ENCODE peak calls at places on chromosomes 16 and 17, in nine cellular contexts. J, W, Y, D, L, O, U, K and Z are unnamed samples.

GRCh38 chr17:69551212-69552010 is 136.9 kb downstream of the MAP2K6 start:
- ATAC-seq in J (no peak), D (no peak), Y (no peak), K (no peak), L (no peak), U (no peak), O (no peak), W (peak), Z (no peak)

GRCh38 chr16:89300311-89300975 is 82.9 kb downstream of the ZNF778 start:
- ATAC-seq in U (no peak), W (peak), O (peak), Y (peak), L (peak), J (no peak), K (peak), D (peak), Z (peak)

GRCh38 chr16:70306880-70307279 is 7.9 kb downstream of the DDX19B start:
- ATAC-seq in J (no peak), U (no peak), O (no peak), K (no peak), Y (no peak), D (no peak), L (no peak), W (no peak), Z (no peak)

GRCh38 chr17:82281502-82282238 is 8.2 kb upstream of the CSNK1D start:
- ATAC-seq in W (no peak), K (peak), Y (peak), D (peak), O (no peak), J (peak), U (no peak), L (no peak), Z (no peak)

GRCh38 chr16:19230575-19230974 is 55.0 kb upstream of the CLEC19A start:
- ATAC-seq in L (no peak), K (no peak), J (no peak), O (no peak), D (no peak), W (no peak), U (no peak), Y (no peak), Z (no peak)

GRCh38 chr17:12521416-12521815 is 144.3 kb upstream of the MYOCD start:
- ATAC-seq in K (no peak), W (no peak), O (no peak), D (no peak), U (no peak), Y (no peak), L (no peak), J (no peak), Z (no peak)

GRCh38 chr16:31853300-31853699 is 20.3 kb upstream of the ZNF267 start:
- ATAC-seq in L (no peak), O (no peak), K (no peak), Y (no peak), J (no peak), D (no peak), U (no peak), W (no peak), Z (no peak)

GRCh38 chr16:28846933-28847273 is 755 bp upstream of the TUFM start:
- ATAC-seq in U (peak), K (peak), D (peak), Y (peak), W (peak), O (peak), L (peak), J (peak), Z (peak)

GRCh38 chr16:84616515-84616914 is 1.4 kb downstream of the COTL1 start:
- ATAC-seq in K (no peak), W (no peak), U (no peak), J (no peak), L (no peak), O (no peak), D (no peak), Y (no peak), Z (no peak)

GRCh38 chr17:7910711-7911110 is 5.4 kb downstream of the RNF227 start:
- ATAC-seq in O (no peak), W (no peak), U (no peak), Y (no peak), K (no peak), D (no peak), L (no peak), J (no peak), Z (no peak)

GRCh38 chr17:46782250-46782953 is 36.1 kb downstream of the WNT3 start:
- ATAC-seq in L (no peak), U (peak), K (peak), D (peak), W (no peak), O (peak), Y (peak), J (no peak), Z (no peak)

GRCh38 chr16:2333772-2334379 is 6.7 kb downstream of the ABCA3 start:
- ATAC-seq in K (no peak), U (peak), D (no peak), W (peak), J (no peak), O (no peak), L (no peak), Y (no peak), Z (no peak)

GRCh38 chr16:51181495-51181795 is 30.4 kb upstream of the SALL1 start:
- ATAC-seq in L (no peak), W (no peak), K (no peak), O (no peak), D (no peak), U (no peak), J (no peak), Y (no peak), Z (no peak)

DNA sequence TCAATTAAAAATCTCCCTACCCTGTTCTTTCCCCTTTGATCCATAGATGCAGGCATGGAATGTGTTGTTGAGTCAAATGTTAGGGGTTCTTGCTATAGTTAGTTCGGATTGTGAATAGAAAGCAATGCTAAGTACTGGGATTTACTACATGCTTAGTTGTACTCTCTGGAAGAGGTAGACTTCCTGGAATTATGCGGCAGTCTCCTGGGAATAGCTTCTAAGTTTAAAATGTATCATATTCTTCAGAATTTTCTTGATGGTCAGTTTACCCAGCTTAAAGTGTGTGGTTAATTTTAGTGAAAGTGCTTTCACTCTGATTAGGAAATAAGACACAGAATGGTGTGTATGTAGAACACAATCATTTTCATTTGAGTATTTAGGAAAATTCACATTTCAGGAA is 3.5 kb downstream of the CLTC start:
- ATAC-seq in O (no peak), W (no peak), J (no peak), Y (no peak), K (no peak), U (no peak), L (no peak), D (no peak), Z (no peak)
- H3K27ac ChIP-seq in O (no peak), W (peak), J (no peak), Y (no peak), K (no peak), U (no peak), L (no peak), D (no peak), Z (no peak)

GRCh38 chr17:76687278-76688164 is 23.2 kb downstream of the MXRA7 start:
- ATAC-seq in U (no peak), O (peak), D (peak), L (peak), W (peak), Y (peak), J (peak), K (no peak), Z (peak)
- H3K27ac ChIP-seq in U (no peak), O (peak), D (peak), L (peak), W (peak), Y (peak), J (peak), K (no peak), Z (peak)

DNA sequence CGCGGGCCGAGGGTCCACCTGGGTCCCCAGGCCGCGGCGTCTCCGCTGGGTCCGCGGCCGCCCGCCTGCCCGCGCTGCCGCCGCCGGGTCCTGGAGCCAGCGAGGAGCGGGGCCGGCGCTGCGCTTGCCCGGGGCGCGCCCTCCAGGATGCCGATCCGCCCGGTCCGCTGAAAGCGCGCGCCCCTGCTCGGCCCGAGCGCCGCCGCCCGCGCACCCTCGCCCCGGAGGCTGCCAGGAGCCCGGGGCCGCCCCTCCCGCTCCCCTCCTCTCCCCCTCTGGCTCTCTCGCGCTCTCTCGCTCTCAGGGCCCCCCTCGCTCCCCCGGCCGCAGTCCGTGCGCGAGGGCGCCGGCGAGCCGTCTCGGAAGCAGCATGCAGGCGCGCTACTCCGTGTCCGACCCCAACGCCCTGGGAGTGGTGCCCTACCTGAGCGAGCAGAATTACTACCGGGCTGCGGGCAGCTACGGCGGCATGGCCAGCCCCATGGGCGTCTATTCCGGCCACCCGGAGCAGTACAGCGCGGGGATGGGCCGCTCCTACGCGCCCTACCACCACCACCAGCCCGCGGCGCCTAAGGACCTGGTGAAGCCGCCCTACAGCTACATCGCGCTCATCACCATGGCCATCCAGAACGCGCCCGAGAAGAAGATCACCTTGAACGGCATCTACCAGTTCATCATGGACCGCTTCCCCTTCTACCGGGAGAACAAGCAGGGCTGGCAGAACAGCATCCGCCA is 504 bp downstream of the FOXC2 start:
- ATAC-seq in D (no peak), Y (no peak), W (no peak), U (no peak), L (peak), O (peak), K (no peak), J (no peak), Z (peak)
- H3K27ac ChIP-seq in D (no peak), Y (peak), W (peak), U (no peak), L (peak), O (peak), K (no peak), J (peak), Z (peak)

DNA sequence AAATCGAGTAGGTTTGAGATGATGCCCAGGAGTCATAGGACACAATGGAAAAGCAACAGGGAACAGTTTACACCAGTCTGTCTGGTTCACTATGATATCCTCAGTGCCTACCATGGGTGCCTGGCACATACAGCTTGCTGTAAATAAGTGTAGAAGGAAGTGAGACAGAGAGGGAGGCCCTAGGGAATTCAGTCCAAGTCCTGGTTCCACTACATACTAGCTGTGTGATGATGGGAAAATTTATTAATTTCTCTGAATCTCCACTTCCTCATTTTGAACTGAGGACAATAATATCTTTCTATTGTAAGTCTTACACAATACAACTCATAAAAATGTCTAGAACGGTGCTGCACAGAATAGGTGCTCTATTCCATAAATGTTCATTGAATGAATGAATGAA is 53.4 kb upstream of the LYRM9 start:
- ATAC-seq in O (no peak), D (no peak), W (no peak), K (no peak), U (no peak), Y (no peak), J (no peak), L (no peak), Z (no peak)
- H3K27ac ChIP-seq in O (no peak), D (no peak), W (no peak), K (no peak), U (no peak), Y (no peak), J (no peak), L (no peak), Z (no peak)

DNA sequence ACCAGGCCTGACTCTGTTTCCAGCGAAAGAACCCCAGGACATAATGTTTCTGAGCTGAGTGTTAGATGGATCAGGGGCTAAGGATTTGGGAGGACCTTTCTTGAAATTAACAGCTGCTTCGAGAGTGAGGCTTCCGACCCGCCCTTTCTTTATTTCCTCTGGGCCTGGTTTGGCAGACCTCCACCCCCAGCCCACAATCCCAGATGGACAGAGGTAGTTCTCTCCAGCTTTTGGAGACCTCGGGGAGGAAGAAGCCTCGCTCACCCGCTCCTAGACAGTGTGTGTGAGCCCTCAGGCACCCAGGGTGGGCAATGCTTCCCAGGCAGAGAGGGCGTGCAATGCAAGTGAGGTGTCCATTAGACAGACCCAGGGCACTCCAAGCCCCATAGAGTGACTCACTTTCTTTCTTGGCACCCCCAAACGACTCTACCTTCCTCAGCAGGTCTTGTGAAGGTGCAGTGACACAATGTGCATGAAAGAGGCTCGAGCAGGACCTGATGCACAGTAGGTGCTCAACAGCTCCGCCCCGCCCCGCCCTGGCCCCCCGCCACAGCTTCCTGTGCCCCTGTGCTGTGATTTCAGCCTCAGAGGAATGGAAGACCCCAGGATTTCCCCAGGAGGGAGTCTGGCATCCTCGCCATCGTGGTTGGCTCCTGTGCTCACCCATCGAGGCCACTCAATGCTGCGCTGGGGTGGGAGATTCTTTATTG is 50.7 kb upstream of the TOB1 start:
- ATAC-seq in K (no peak), L (no peak), U (no peak), Y (no peak), J (no peak), O (peak), D (no peak), W (no peak), Z (no peak)
- H3K27ac ChIP-seq in K (no peak), L (no peak), U (no peak), Y (no peak), J (peak), O (peak), D (no peak), W (peak), Z (peak)

DNA sequence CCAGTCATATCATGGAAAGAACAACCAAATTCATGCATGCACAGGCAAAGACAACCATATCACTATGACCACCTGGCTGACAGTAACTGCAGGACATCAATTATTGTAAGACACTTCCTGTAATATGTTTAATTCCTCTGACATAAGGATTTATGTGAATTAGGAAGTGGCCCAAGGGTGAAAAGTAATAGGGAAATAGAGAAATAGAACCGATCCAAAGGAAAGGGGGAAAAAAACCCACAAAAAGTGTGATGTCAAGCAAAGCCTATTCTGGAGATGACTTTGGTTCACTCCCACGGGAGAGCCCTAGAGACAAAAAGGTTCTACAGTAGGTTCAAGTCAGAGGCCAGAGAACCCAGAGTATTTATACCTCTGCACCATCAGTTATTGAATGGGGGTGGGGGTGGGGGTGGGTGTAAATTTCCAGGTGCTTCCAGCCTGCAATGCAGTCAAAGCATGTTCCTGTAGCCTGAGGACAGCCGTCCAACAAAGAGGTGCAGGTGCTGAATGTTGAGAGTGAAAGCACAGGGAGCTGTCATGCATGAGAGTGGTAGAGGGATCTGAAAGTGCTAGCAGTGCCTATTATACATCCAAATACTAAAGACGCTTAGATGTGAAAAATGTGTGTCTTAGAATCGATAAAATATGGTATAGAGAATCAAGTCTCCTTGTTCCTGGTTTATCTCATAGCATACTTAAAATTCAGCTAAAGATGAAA is 95.6 kb upstream of the HLF start:
- ATAC-seq in L (no peak), O (no peak), J (no peak), Y (no peak), U (no peak), D (no peak), W (no peak), K (no peak), Z (no peak)
- H3K27ac ChIP-seq in L (no peak), O (no peak), J (no peak), Y (no peak), U (no peak), D (no peak), W (no peak), K (no peak), Z (no peak)

DNA sequence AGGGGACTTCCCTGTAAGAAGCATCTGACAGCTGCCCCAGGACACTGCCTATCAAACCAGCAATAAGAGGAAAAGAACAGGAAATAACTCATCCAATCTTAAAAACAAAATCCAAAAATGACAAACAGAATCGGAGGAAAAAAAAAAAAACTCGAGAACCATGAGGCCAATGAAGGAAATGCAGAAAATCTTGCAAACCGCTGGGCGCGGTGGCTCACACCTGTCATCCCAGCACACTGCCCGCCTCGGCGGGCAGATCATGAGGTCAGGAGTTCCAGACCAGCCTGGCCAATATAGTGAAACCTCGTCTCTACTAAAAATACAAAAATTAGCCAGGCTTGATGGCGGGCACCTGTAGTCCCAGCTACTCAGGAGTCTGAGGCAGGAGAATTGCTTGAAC is 141.2 kb upstream of the RCVRN start:
- ATAC-seq in K (no peak), D (no peak), L (no peak), U (no peak), J (no peak), O (no peak), W (no peak), Y (no peak), Z (no peak)
- H3K27ac ChIP-seq in K (no peak), D (no peak), L (no peak), U (no peak), J (no peak), O (no peak), W (no peak), Y (no peak), Z (peak)